ENCODE peak calls at places on chromosomes 2 and 18, in eight cellular contexts. One of them, this sample, is unnamed.

GRCh38 chr2:58414506-58414905 is 173.4 kb upstream of the FANCL start:
- DNase-seq in mesothelial cell of epicardium: no peak
- DNase-seq in pancreas: no peak
- DNase-seq in GM13976: no peak
- DNase-seq in CD4-positive, alpha-beta T cell: no peak
- DNase-seq in A549: no peak
- DNase-seq in heart left ventricle: no peak
- DNase-seq in epithelial cell of esophagus: no peak
- DNase-seq in this sample: no peak

GRCh38 chr2:235734168-235734567 is 240.3 kb downstream of the AGAP1 start:
- DNase-seq in heart left ventricle: no peak
- DNase-seq in mesothelial cell of epicardium: no peak
- DNase-seq in CD4-positive, alpha-beta T cell: no peak
- DNase-seq in A549: no peak
- DNase-seq in epithelial cell of esophagus: no peak
- DNase-seq in GM13976: no peak
- DNase-seq in pancreas: no peak
- DNase-seq in this sample: no peak

GRCh38 chr2:69173706-69174105 is 160.7 kb downstream of the ANTXR1 start:
- DNase-seq in GM13976: no peak
- DNase-seq in A549: no peak
- DNase-seq in epithelial cell of esophagus: no peak
- DNase-seq in CD4-positive, alpha-beta T cell: no peak
- DNase-seq in pancreas: no peak
- DNase-seq in mesothelial cell of epicardium: no peak
- DNase-seq in heart left ventricle: no peak
- DNase-seq in this sample: no peak

GRCh38 chr2:138767101-138767500 is 13.1 kb downstream of the NXPH2 start:
- DNase-seq in heart left ventricle: no peak
- DNase-seq in mesothelial cell of epicardium: no peak
- DNase-seq in epithelial cell of esophagus: peak
- DNase-seq in GM13976: no peak
- DNase-seq in pancreas: no peak
- DNase-seq in A549: no peak
- DNase-seq in CD4-positive, alpha-beta T cell: no peak
- DNase-seq in this sample: no peak

GRCh38 chr2:37324536-37324785 is 172 bp downstream of the PRKD3 start:
- DNase-seq in heart left ventricle: peak
- DNase-seq in pancreas: peak
- DNase-seq in mesothelial cell of epicardium: no peak
- DNase-seq in epithelial cell of esophagus: peak
- DNase-seq in A549: no peak
- DNase-seq in GM13976: no peak
- DNase-seq in CD4-positive, alpha-beta T cell: peak
- DNase-seq in this sample: no peak

GRCh38 chr2:121118951-121119350 is 166.1 kb downstream of the TFCP2L1 start:
- DNase-seq in pancreas: no peak
- DNase-seq in heart left ventricle: no peak
- DNase-seq in CD4-positive, alpha-beta T cell: no peak
- DNase-seq in epithelial cell of esophagus: no peak
- DNase-seq in A549: no peak
- DNase-seq in mesothelial cell of epicardium: no peak
- DNase-seq in GM13976: no peak
- DNase-seq in this sample: no peak

GRCh38 chr2:9975328-9975727 is 23.8 kb downstream of the GRHL1 start:
- DNase-seq in A549: peak
- DNase-seq in GM13976: no peak
- DNase-seq in CD4-positive, alpha-beta T cell: no peak
- DNase-seq in mesothelial cell of epicardium: no peak
- DNase-seq in heart left ventricle: no peak
- DNase-seq in pancreas: no peak
- DNase-seq in epithelial cell of esophagus: no peak
- DNase-seq in this sample: no peak

GRCh38 chr18:74632088-74632679 is 34.5 kb downstream of the ZNF407 start:
- DNase-seq in epithelial cell of esophagus: no peak
- DNase-seq in mesothelial cell of epicardium: no peak
- DNase-seq in A549: no peak
- DNase-seq in GM13976: no peak
- DNase-seq in CD4-positive, alpha-beta T cell: no peak
- DNase-seq in pancreas: no peak
- DNase-seq in heart left ventricle: no peak
- DNase-seq in this sample: no peak

GRCh38 chr18:24470022-24470618 is 9.7 kb downstream of the HRH4 start:
- DNase-seq in A549: no peak
- DNase-seq in pancreas: no peak
- DNase-seq in GM13976: no peak
- DNase-seq in mesothelial cell of epicardium: no peak
- DNase-seq in heart left ventricle: no peak
- DNase-seq in epithelial cell of esophagus: no peak
- DNase-seq in CD4-positive, alpha-beta T cell: no peak
- DNase-seq in this sample: no peak

GRCh38 chr2:22382439-22383169 is 1002.4 kb upstream of the KLHL29 start:
- DNase-seq in A549: no peak
- DNase-seq in heart left ventricle: no peak
- DNase-seq in CD4-positive, alpha-beta T cell: no peak
- DNase-seq in pancreas: no peak
- DNase-seq in GM13976: no peak
- DNase-seq in mesothelial cell of epicardium: no peak
- DNase-seq in epithelial cell of esophagus: no peak
- DNase-seq in this sample: no peak

GRCh38 chr18:2898131-2898640 is 51.4 kb downstream of the EMILIN2 start:
- DNase-seq in CD4-positive, alpha-beta T cell: no peak
- DNase-seq in GM13976: peak
- DNase-seq in epithelial cell of esophagus: peak
- DNase-seq in mesothelial cell of epicardium: no peak
- DNase-seq in A549: no peak
- DNase-seq in heart left ventricle: no peak
- DNase-seq in pancreas: no peak
- DNase-seq in this sample: no peak

GRCh38 chr2:1855150-1855549 is 110.8 kb upstream of the PXDN start:
- DNase-seq in pancreas: no peak
- DNase-seq in mesothelial cell of epicardium: no peak
- DNase-seq in epithelial cell of esophagus: no peak
- DNase-seq in GM13976: no peak
- DNase-seq in heart left ventricle: no peak
- DNase-seq in A549: no peak
- DNase-seq in CD4-positive, alpha-beta T cell: no peak
- DNase-seq in this sample: no peak

GRCh38 chr2:178404380-178404767 is 46.6 kb downstream of the PRKRA start:
- DNase-seq in pancreas: no peak
- DNase-seq in GM13976: peak
- DNase-seq in mesothelial cell of epicardium: no peak
- DNase-seq in heart left ventricle: no peak
- DNase-seq in CD4-positive, alpha-beta T cell: no peak
- DNase-seq in A549: no peak
- DNase-seq in epithelial cell of esophagus: peak
- DNase-seq in this sample: no peak

GRCh38 chr2:72193723-72194122 is 46.1 kb upstream of the CYP26B1 start:
- DNase-seq in CD4-positive, alpha-beta T cell: no peak
- DNase-seq in mesothelial cell of epicardium: no peak
- DNase-seq in A549: no peak
- DNase-seq in epithelial cell of esophagus: no peak
- DNase-seq in pancreas: no peak
- DNase-seq in GM13976: no peak
- DNase-seq in heart left ventricle: no peak
- DNase-seq in this sample: no peak

GRCh38 chr2:72204156-72204781 is 56.6 kb upstream of the CYP26B1 start:
- DNase-seq in heart left ventricle: no peak
- DNase-seq in pancreas: no peak
- DNase-seq in A549: peak
- DNase-seq in GM13976: no peak
- DNase-seq in mesothelial cell of epicardium: no peak
- DNase-seq in CD4-positive, alpha-beta T cell: no peak
- DNase-seq in epithelial cell of esophagus: no peak
- DNase-seq in this sample: no peak

DNA sequence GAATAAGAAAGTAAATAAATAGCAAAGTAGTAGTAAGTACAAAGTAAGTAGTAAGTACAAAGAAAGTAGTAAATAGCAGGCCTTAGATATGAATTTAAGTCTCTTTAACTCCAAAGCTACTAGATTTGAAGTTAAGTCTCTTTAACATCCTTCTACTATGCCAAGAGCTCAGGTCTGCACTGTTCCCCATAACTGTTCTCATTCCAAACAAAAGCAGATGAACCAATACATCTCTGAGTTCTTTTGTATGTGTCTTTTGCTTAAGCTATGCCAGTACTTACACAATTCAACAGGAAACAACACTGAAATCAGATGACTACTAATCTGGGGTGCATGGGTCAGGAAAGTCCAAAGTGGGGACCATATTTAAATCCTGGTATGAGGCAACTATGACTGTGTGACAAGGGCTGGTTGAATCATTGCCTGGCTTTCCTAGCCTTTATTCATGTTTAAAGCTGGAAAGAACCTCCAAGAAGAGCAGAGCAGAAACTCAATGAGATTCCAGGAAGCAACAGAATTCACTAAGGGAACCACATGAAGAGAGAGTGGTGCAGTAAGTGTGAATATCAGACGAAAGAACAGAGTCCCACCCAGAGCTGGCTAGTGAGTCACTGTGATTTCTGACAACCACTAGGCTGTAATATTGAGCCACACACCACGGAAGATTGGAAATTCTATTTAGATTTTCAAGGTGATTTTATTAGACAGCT is 51.0 kb upstream of the CYP26B1 start:
- DNase-seq in A549: peak
- DNase-seq in epithelial cell of esophagus: peak
- DNase-seq in CD4-positive, alpha-beta T cell: no peak
- DNase-seq in heart left ventricle: no peak
- DNase-seq in GM13976: no peak
- DNase-seq in pancreas: no peak
- DNase-seq in mesothelial cell of epicardium: no peak
- DNase-seq in this sample: no peak
- TF ChIP-seq CTCF in A549: peak
- TF ChIP-seq CTCF in epithelial cell of esophagus: peak
- TF ChIP-seq CTCF in CD4-positive, alpha-beta T cell: no peak
- TF ChIP-seq CTCF in heart left ventricle: no peak
- TF ChIP-seq CTCF in GM13976: no peak
- TF ChIP-seq CTCF in pancreas: no peak
- TF ChIP-seq CTCF in mesothelial cell of epicardium: no peak
- TF ChIP-seq CTCF in this sample: no peak

DNA sequence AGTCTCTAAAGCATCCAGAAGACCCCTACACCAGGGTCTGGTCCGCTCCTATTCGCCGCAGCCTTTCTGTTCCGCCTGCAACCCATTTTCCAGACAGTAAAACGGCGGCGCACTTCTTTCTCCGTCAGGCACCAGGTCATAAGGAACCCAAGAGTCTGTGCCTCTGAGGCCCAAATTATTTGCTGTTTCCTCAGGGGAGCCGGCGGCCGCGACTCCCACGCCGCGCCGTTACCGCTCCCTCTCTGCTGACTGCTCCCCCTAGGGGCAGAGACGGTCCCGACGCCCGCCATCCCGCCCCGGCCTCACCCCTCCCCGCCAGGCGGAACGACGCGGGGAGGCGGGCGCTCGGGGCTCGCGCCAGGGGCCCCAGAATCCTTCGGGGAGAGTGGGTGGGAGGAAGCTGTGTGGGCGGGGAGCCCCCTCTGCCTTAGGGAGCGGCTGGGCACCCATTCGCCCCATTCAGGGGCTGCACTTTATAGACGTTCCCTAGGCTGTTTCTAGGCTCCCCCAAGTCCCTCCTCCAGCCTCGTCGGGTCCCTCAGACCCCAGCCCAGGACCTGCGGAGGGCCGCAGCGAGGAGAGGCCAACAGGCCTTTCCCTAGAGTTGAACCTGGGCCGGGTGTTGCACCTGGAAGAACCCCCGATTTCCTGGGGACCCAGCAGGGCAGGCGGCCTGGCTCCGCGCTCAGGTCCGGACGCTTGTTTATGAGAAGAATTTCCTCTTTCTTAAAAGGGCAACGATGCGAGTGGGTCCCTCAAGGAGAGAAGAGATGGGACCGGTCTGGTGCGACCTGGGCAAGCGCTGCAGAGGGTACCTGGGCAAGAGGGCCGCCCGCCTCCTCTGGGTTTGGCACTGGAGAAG is 3.6 kb upstream of the CTDSP1 start:
- DNase-seq in mesothelial cell of epicardium: peak
- DNase-seq in GM13976: peak
- DNase-seq in A549: peak
- DNase-seq in epithelial cell of esophagus: peak
- DNase-seq in heart left ventricle: peak
- DNase-seq in pancreas: peak
- DNase-seq in CD4-positive, alpha-beta T cell: peak
- DNase-seq in this sample: peak
- TF ChIP-seq CTCF in mesothelial cell of epicardium: peak
- TF ChIP-seq CTCF in GM13976: peak
- TF ChIP-seq CTCF in A549: peak
- TF ChIP-seq CTCF in epithelial cell of esophagus: peak
- TF ChIP-seq CTCF in heart left ventricle: peak
- TF ChIP-seq CTCF in pancreas: peak
- TF ChIP-seq CTCF in CD4-positive, alpha-beta T cell: peak
- TF ChIP-seq CTCF in this sample: peak

DNA sequence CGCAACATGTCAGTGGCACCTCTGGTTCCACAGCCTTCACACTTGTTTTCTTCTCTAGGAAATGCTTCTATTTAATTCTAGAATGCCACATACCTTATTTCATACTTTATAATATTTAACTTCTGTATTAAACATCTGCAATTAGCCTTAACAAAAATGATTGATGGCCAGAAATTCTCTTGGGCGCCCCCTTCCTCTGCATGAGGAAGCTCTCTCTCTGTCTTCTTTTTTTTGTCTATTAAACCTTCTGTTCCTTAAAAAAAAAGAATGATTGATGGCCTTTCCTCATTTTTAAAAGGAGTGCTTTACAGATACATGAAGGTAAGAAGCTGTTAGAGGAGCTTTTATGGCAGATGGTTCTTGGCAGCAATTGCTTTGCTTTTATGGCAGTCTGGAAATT is 526.8 kb downstream of the SLC4A3 start:
- DNase-seq in pancreas: no peak
- DNase-seq in CD4-positive, alpha-beta T cell: no peak
- DNase-seq in A549: no peak
- DNase-seq in mesothelial cell of epicardium: no peak
- DNase-seq in GM13976: no peak
- DNase-seq in heart left ventricle: no peak
- DNase-seq in epithelial cell of esophagus: no peak
- DNase-seq in this sample: no peak
- TF ChIP-seq CTCF in pancreas: no peak
- TF ChIP-seq CTCF in CD4-positive, alpha-beta T cell: no peak
- TF ChIP-seq CTCF in A549: peak
- TF ChIP-seq CTCF in mesothelial cell of epicardium: peak
- TF ChIP-seq CTCF in GM13976: no peak
- TF ChIP-seq CTCF in heart left ventricle: no peak
- TF ChIP-seq CTCF in epithelial cell of esophagus: peak
- TF ChIP-seq CTCF in this sample: no peak

DNA sequence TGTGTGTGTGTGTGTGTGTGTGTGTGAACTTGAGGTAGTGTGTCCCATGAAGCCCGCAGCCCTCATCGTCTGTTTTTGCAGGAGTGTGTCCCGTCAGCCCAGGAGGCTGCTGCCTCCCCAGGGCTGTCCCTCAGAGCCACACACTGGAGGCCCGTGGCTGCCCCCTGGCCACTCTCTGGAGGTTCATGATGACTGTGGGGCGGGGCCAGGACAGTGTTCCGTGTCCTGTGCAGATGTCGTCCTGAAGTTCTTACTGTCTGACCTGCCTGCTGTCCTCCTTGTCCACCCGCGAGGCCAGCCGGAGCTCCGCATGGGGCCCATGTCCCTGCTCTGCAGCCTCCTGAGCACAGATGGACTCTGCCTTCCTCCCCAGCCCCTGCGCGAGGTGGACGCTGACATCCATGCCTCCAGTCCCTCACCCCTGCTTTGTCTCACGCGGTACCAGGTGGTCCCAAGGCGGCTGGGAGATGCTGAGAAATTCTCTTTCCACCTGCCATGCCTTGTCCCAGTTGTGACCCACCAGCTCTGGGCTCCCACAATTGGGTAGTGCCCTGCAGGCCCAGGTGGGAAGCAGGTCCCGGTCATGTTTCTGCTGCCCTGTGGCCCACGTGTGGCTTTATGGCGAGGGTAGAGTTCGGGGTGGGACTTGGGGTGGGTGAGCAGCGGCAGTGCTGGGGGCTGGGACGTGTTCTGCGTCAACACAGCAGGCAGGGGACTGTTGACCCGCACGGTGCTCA is 92.7 kb downstream of the NFATC1 start:
- DNase-seq in mesothelial cell of epicardium: no peak
- DNase-seq in A549: no peak
- DNase-seq in CD4-positive, alpha-beta T cell: no peak
- DNase-seq in epithelial cell of esophagus: no peak
- DNase-seq in heart left ventricle: no peak
- DNase-seq in GM13976: no peak
- DNase-seq in pancreas: peak
- DNase-seq in this sample: no peak
- TF ChIP-seq CTCF in mesothelial cell of epicardium: no peak
- TF ChIP-seq CTCF in A549: no peak
- TF ChIP-seq CTCF in CD4-positive, alpha-beta T cell: no peak
- TF ChIP-seq CTCF in epithelial cell of esophagus: no peak
- TF ChIP-seq CTCF in heart left ventricle: no peak
- TF ChIP-seq CTCF in GM13976: no peak
- TF ChIP-seq CTCF in pancreas: no peak
- TF ChIP-seq CTCF in this sample: no peak

This sample was measured in natural killer cell.